ENCODE peak calls at places on chromosomes 4 and X, in six cellular contexts. H is keratinocyte, Z is colonic mucosa, Q is right atrium auricular region, D is IMR-90, S is RWPE1. K is an unnamed sample.
A peak's percentile ranks its signal among the peaks of the same experiment; 100 is the strongest.

GRCh38 chrX:129876734-129877395 is 29.1 kb upstream of the UTP14A start:
- DNase-seq in H (no peak), Q (no peak), S (no peak), D (peak; percentile 29), Z (no peak), K (no peak)

GRCh38 chr4:153207561-153207960 is 3.3 kb downstream of the TRIM2 start:
- DNase-seq in Z (peak; percentile 77), H (no peak), S (peak; percentile 10), Q (no peak), D (peak; percentile 24), K (no peak)

GRCh38 chrX:136659174-136659573 is 11.2 kb downstream of the CD40LG start:
- DNase-seq in S (no peak), D (no peak), Z (no peak), Q (no peak), H (no peak), K (no peak)

GRCh38 chr4:155007660-155008176 is 200.7 kb upstream of the NPY2R start:
- DNase-seq in Q (no peak), S (no peak), H (no peak), D (no peak), Z (no peak), K (no peak)

GRCh38 chr4:56271121-56271520 is 116.2 kb downstream of the AASDH start:
- DNase-seq in S (peak; percentile 46), Q (no peak), H (no peak), D (no peak), Z (no peak), K (no peak)

GRCh38 chr4:24753519-24753918 is 41.9 kb upstream of the SOD3 start:
- DNase-seq in Z (no peak), S (peak; percentile 86), H (peak; percentile 100), D (peak; percentile 67), Q (no peak), K (no peak)

GRCh38 chr4:40379248-40379647 is 44.1 kb downstream of the CHRNA9 start:
- DNase-seq in S (no peak), Q (no peak), Z (no peak), D (no peak), H (no peak), K (no peak)

GRCh38 chrX:53438174-53438831 is 4.1 kb upstream of the HSD17B10 start:
- DNase-seq in Z (no peak), Q (no peak), D (no peak), S (no peak), H (no peak), K (no peak)

GRCh38 chrX:110421499-110422455 is 63.1 kb downstream of the RTL9 start:
- DNase-seq in Q (no peak), H (no peak), D (no peak), S (no peak), Z (no peak), K (no peak)

GRCh38 chr4:56637791-56638190 is 43.3 kb downstream of the HOPX start:
- DNase-seq in H (no peak), Q (no peak), D (no peak), S (no peak), Z (no peak), K (no peak)

GRCh38 chr4:1982124-1983052 is 26.4 kb downstream of the NELFA start:
- DNase-seq in H (no peak), Q (no peak), S (peak; percentile 7), Z (peak; percentile 55), D (no peak), K (no peak)

GRCh38 chrX:40539214-40540142 is 41.3 kb upstream of the ATP6AP2 start:
- DNase-seq in S (no peak), H (no peak), Q (peak; percentile 72), D (peak; percentile 71), Z (peak; percentile 29), K (peak; percentile 49)

GRCh38 chr4:169018406-169018805 is 8.4 kb upstream of the CBR4 start:
- DNase-seq in Q (no peak), D (no peak), Z (no peak), H (no peak), S (no peak), K (no peak)

GRCh38 chr4:134147941-134148340 is 53.6 kb downstream of the PABPC4L start:
- DNase-seq in Q (no peak), D (no peak), S (no peak), H (no peak), Z (no peak), K (no peak)

GRCh38 chr4:8371251-8371995 is 69.1 kb downstream of the ACOX3 start:
- DNase-seq in D (no peak), Q (no peak), H (no peak), Z (no peak), S (no peak), K (no peak)

GRCh38 chr4:109298279-109299010 is 4.0 kb downstream of the COL25A1 start:
- DNase-seq in H (no peak), Q (no peak), Z (no peak), S (peak; percentile 39), D (no peak), K (no peak)

GRCh38 chr4:145132521-145133098 is 34.5 kb downstream of the ABCE1 start:
- DNase-seq in S (no peak), Z (no peak), Q (no peak), D (peak; percentile 26), H (no peak), K (peak; percentile 49)

GRCh38 chr4:7785017-7785416 is 154.6 kb downstream of the AFAP1 start:
- DNase-seq in D (peak; percentile 51), S (no peak), Q (no peak), Z (no peak), H (no peak), K (no peak)

GRCh38 chrX:72294497-72294896 is 11.2 kb downstream of the CITED1 start:
- DNase-seq in H (no peak), Z (no peak), Q (no peak), D (no peak), S (no peak), K (no peak)
- TF ChIP-seq CTCF in H (no peak), Z (no peak), Q (no peak), D (peak; percentile 1), S (no peak), K (no peak)

DNA sequence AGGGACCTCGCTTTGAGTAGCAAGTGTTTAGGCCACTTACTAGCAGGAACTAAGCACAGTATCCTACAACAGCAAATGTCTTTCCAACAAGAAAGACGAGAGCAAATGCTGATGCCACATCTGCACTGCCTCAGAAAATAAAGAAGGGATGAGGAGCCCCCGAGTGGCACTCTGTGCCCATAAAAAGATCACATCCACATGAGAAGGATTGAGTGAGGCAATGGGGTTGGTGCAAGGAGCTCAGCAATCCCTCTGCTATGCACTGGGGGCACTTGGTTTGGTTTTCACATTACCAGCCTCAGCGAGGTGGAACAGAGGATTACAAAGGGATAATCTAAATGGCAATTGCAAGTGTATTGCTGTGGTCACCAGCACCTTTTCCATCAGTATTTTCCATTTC is 252.8 kb upstream of the SLC7A11 start:
- DNase-seq in Q (no peak), H (no peak), Z (no peak), S (peak; percentile 10), D (peak; percentile 46), K (no peak)
- TF ChIP-seq CTCF in Q (no peak), H (peak; percentile 27), Z (no peak), S (no peak), D (peak; percentile 44), K (no peak)

DNA sequence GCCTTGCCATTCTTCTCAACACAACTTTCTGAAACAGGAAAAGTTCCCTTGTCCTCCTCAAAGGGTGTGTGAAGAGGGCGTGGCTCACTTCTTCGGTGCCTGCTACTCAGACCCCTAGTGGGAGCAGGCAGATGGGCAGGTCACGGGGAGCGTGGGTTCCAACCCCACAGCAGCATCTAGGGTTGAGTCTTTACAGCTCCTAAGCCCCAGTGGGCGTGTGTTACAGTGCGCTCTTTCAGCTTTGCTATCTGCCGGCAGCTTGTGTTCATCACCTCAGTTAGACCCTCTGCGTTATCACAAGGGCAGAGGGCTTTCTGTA is 57.5 kb upstream of the KLF3 start:
- DNase-seq in H (no peak), Z (no peak), S (no peak), Q (peak; percentile 43), D (no peak), K (no peak)
- TF ChIP-seq CTCF in H (no peak), Z (no peak), S (no peak), Q (no peak), D (no peak), K (no peak)

GRCh38 chr4:21191304-21191703 is 491.0 kb downstream of the PACRGL start:
- DNase-seq in S (no peak), H (no peak), Q (no peak), Z (no peak), D (no peak), K (no peak)
- TF ChIP-seq CTCF in S (no peak), H (no peak), Q (no peak), Z (no peak), D (no peak), K (no peak)

GRCh38 chrX:26442340-26442739 is 226.4 kb downstream of the MAGEB5 start:
- DNase-seq in Q (no peak), S (no peak), D (peak; percentile 26), H (no peak), Z (no peak), K (no peak)
- TF ChIP-seq CTCF in Q (no peak), S (no peak), D (peak; percentile 51), H (peak; percentile 50), Z (no peak), K (peak; percentile 17)

GRCh38 chr4:76982638-76983579 is 33.4 kb downstream of the SEPTIN11 start:
- DNase-seq in Q (no peak), D (peak; percentile 54), H (no peak), Z (no peak), S (no peak), K (no peak)
- TF ChIP-seq CTCF in Q (no peak), D (peak; percentile 18), H (no peak), Z (no peak), S (no peak), K (no peak)

K was measured in GM13976.